ENCODE peak calls at places on chromosome 3, in ten cellular contexts. F is Calu3, D is body of pancreas, J is cardiac fibroblast, P is BJ, O is epithelial cell of esophagus, C is fibroblast of pulmonary artery, I is AG04450, W is pancreas, E is GM20000. T is an unnamed sample.
A peak's percentile ranks its signal among the peaks of the same experiment; 100 is the strongest.

GRCh38 chr3:85433334-85433733 is 474.5 kb downstream of the CADM2 start:
- DNase-seq in J (peak; percentile 33), E (no peak), I (no peak), F (no peak), P (no peak), O (no peak), D (no peak), W (no peak), C (no peak), T (no peak)

GRCh38 chr3:124532071-124532470 is 198.2 kb upstream of the UMPS start:
- DNase-seq in O (peak; percentile 56), P (no peak), D (no peak), C (no peak), I (no peak), F (no peak), W (no peak), J (no peak), E (no peak), T (no peak)

GRCh38 chr3:187518207-187518606 is 150.0 kb downstream of the RTP4 start:
- DNase-seq in C (no peak), J (no peak), F (no peak), O (no peak), W (no peak), E (no peak), D (no peak), P (no peak), I (no peak), T (no peak)

GRCh38 chr3:133782454-133782853 is 23.2 kb upstream of the SRPRB start:
- DNase-seq in P (no peak), W (no peak), I (no peak), F (no peak), J (no peak), E (no peak), O (no peak), C (no peak), D (no peak), T (no peak)

GRCh38 chr3:56251343-56251945 is 216.8 kb downstream of the ERC2 start:
- DNase-seq in O (peak; percentile 55), J (peak; percentile 80), P (no peak), D (peak; percentile 49), F (peak; percentile 50), E (peak; percentile 38), C (peak; percentile 84), W (peak; percentile 24), I (peak; percentile 6), T (peak; percentile 51)

GRCh38 chr3:87997298-87997697 is 61.5 kb downstream of the CGGBP1 start:
- DNase-seq in P (no peak), I (no peak), C (peak; percentile 29), D (peak; percentile 47), E (no peak), O (peak; percentile 15), W (no peak), J (peak; percentile 55), F (peak; percentile 60), T (no peak)

GRCh38 chr3:184874709-184875644 is 63.0 kb downstream of the VPS8 start:
- DNase-seq in F (peak; percentile 54), O (peak; percentile 53), E (peak; percentile 31), I (no peak), D (peak; percentile 6), P (no peak), J (peak; percentile 57), C (peak; percentile 60), W (no peak), T (peak; percentile 34)

GRCh38 chr3:54967586-54968244 is 39.9 kb upstream of the LRTM1 start:
- DNase-seq in C (peak; percentile 46), J (peak; percentile 74), O (peak; percentile 25), E (no peak), D (no peak), F (no peak), I (peak; percentile 34), P (no peak), W (no peak), T (peak; percentile 68)

GRCh38 chr3:129695203-129695602 is 88.7 kb upstream of the PLXND1 start:
- DNase-seq in D (no peak), F (no peak), O (peak; percentile 89), I (no peak), E (no peak), W (no peak), J (peak; percentile 67), P (peak; percentile 49), C (peak; percentile 60), T (peak; percentile 16)

GRCh38 chr3:184110316-184110725 is 13.5 kb downstream of the HTR3E start:
- DNase-seq in E (no peak), J (peak; percentile 48), D (peak; percentile 2), C (peak; percentile 24), P (no peak), F (peak; percentile 81), O (peak; percentile 8), I (no peak), W (no peak), T (peak; percentile 49)

GRCh38 chr3:111303760-111304159 is 232.1 kb downstream of the NECTIN3 start:
- DNase-seq in O (peak; percentile 17), C (peak; percentile 10), P (no peak), D (no peak), I (no peak), J (peak; percentile 40), F (no peak), E (no peak), W (no peak), T (peak; percentile 68)

DNA sequence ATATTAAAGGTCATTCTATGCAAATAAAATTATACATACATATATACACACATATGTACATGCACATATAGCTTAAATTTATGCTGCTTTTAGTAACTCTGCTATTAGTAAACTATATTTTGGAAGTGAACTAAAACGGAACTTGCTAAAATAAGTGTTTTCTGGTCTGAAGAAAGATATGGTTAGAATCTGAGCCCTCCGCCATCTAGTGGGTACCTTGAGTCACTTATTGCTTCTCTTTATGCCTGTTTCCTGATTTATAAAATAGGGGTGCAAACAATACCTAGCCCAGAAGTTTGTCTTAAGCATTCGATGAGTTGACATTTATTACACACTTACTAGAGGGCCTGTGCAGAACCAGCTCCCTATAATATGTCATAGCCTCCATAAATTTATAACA is 255.7 kb downstream of the CNTN6 start:
- DNase-seq in C (no peak), J (peak; percentile 1), F (no peak), I (no peak), E (no peak), W (no peak), D (no peak), P (no peak), O (no peak), T (no peak)
- TF ChIP-seq CTCF in C (no peak), J (no peak), F (no peak), I (no peak), E (no peak), W (no peak), D (no peak), P (no peak), O (no peak), T (no peak)

GRCh38 chr3:127762787-127763105 is 59.6 kb downstream of the MGLL start:
- DNase-seq in C (no peak), F (no peak), I (no peak), P (no peak), W (no peak), D (no peak), O (no peak), E (no peak), J (no peak), T (no peak)

GRCh38 chr3:127759826-127760225 is 62.5 kb downstream of the MGLL start:
- DNase-seq in D (no peak), O (no peak), E (no peak), W (no peak), I (no peak), F (no peak), J (no peak), C (no peak), P (no peak), T (no peak)

GRCh38 chr3:127760361-127760760 is 62.0 kb downstream of the MGLL start:
- DNase-seq in I (no peak), J (no peak), O (no peak), F (no peak), W (no peak), C (no peak), E (no peak), D (no peak), P (no peak), T (no peak)

GRCh38 chr3:127762077-127762786 is 60.1 kb downstream of the MGLL start:
- DNase-seq in D (no peak), F (no peak), P (no peak), E (peak; percentile 55), O (no peak), I (no peak), W (no peak), C (no peak), J (no peak), T (no peak)

GRCh38 chr3:127761101-127761802 is 61.1 kb downstream of the MGLL start:
- DNase-seq in C (no peak), P (no peak), D (no peak), W (no peak), O (no peak), J (no peak), F (no peak), E (no peak), I (no peak), T (no peak)
- TF ChIP-seq CTCF in C (no peak), P (no peak), D (no peak), W (no peak), O (no peak), J (no peak), F (no peak), E (no peak), I (no peak), T (peak; percentile 18)

GRCh38 chr3:160163259-160163878 is 61.9 kb upstream of the C3orf80 start:
- DNase-seq in J (peak; percentile 67), P (no peak), I (peak; percentile 15), W (no peak), F (peak; percentile 27), E (no peak), D (peak; percentile 11), O (peak; percentile 42), C (peak; percentile 68), T (peak; percentile 46)
- TF ChIP-seq CTCF in J (peak; percentile 43), P (peak; percentile 42), I (peak; percentile 56), W (no peak), F (no peak), E (peak; percentile 4), D (peak; percentile 58), O (peak; percentile 40), C (peak; percentile 47), T (peak; percentile 81)

DNA sequence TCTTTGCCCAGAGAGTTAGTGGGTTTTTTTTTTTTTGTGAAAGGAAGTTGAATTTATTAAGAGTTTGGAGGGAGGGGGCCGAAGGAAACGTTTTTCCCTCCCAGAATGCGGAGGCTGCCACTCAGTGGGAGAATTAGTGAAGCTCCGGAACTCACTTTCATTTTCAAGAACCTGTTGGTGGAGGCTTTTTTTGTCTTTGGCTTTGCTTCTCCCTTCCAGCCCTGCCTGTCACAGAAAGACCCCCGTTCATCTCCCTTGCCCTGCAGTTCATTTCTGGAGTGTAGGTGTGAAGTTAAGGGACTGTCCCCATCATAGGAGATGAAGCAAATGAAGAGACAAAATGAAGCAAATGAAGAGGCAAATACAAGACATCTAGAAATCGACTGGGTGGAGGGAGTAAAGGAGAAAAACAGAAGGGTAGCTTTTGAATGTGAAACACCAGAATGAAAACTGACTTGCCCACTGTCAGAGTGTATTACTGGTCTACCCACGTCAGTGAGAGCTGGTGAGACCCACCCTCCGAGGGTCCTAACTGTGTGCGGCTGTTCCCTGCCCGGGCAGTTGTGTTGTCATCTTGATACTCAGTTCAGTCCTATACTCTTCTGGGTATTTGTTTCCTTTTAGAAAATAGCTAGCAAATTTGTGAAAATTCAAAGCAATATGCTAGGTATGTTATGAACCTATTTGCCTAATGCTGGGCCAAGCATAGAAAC is 91.5 kb downstream of the ITPR1 start:
- DNase-seq in D (peak; percentile 15), J (peak; percentile 76), O (no peak), I (no peak), F (no peak), E (peak; percentile 43), P (no peak), W (no peak), C (peak; percentile 73), T (no peak)
- TF ChIP-seq CTCF in D (no peak), J (no peak), O (no peak), I (peak; percentile 18), F (no peak), E (no peak), P (no peak), W (no peak), C (peak; percentile 34), T (no peak)

GRCh38 chr3:152930516-152930915 is 95.6 kb downstream of the P2RY1 start:
- DNase-seq in E (no peak), O (no peak), W (no peak), C (no peak), I (no peak), D (no peak), J (no peak), F (no peak), P (no peak), T (no peak)
- TF ChIP-seq CTCF in E (no peak), O (no peak), W (no peak), C (no peak), I (no peak), D (no peak), J (no peak), F (no peak), P (no peak), T (no peak)

T was measured in HFFc6.